ENCODE peak calls at places on chromosomes 12 and 14, in six cellular contexts. S is NCI-H1105; L is testis; Z is stimulated activated CD4-positive, alpha-beta T cell treated with anti-CD3 and anti-CD28 coated beads, Interleukin-15, amount 100 ng/mL, for 24 hours; Q is iPS DF 19.7; M is effector CD8-positive, alpha-beta T cell. H is an unnamed sample.
A peak's percentile ranks its signal among the peaks of the same experiment; 100 is the strongest.

GRCh38 chr12:124883263-124883876 is 19.7 kb upstream of the SCARB1 start:
- DNase-seq in S (no peak), L (no peak), Z (no peak), Q (no peak), M (no peak), H (no peak)

GRCh38 chr12:70739741-70740140 is 102.5 kb upstream of the PTPRB start:
- DNase-seq in S (no peak), L (no peak), Z (no peak), Q (no peak), M (no peak), H (no peak)

GRCh38 chr14:101233016-101233355 is 328.3 kb upstream of the DIO3 start:
- DNase-seq in S (no peak), L (no peak), Z (no peak), Q (no peak), M (no peak), H (no peak)

GRCh38 chr12:95484524-95484923 is 10.6 kb downstream of the METAP2 start:
- DNase-seq in S (no peak), L (no peak), Z (no peak), Q (no peak), M (no peak), H (no peak)

GRCh38 chr14:76773956-76774355 is 12.7 kb downstream of the VASH1 start:
- DNase-seq in S (no peak), L (no peak), Z (no peak), Q (no peak), M (no peak), H (no peak)

GRCh38 chr12:95763809-95764253 is 26.7 kb downstream of the NTN4 start:
- DNase-seq in S (no peak), L (no peak), Z (peak; percentile 2), Q (no peak), M (no peak), H (no peak)

GRCh38 chr14:106842687-106843086 is 1316.3 kb downstream of the TMEM121 start:
- DNase-seq in S (no peak), L (peak; percentile 69), Z (no peak), Q (no peak), M (no peak), H (no peak)

GRCh38 chr12:107610030-107610859 is 75.4 kb upstream of the PWP1 start:
- DNase-seq in S (no peak), L (peak; percentile 37), Z (peak; percentile 36), Q (no peak), M (no peak), H (peak; percentile 7)

GRCh38 chr14:72291908-72292688 is 359.9 kb downstream of the RGS6 start:
- DNase-seq in S (no peak), L (peak; percentile 65), Z (peak; percentile 15), Q (peak; percentile 30), M (no peak), H (peak; percentile 38)

GRCh38 chr12:5294274-5294673 is 137.6 kb upstream of the NTF3 start:
- DNase-seq in S (no peak), L (no peak), Z (no peak), Q (no peak), M (no peak), H (no peak)

GRCh38 chr14:65237956-65238355 is 135.6 kb upstream of the MAX start:
- DNase-seq in S (no peak), L (peak; percentile 64), Z (no peak), Q (no peak), M (no peak), H (no peak)

GRCh38 chr14:56118611-56119181 is 485 bp downstream of the PELI2 start:
- DNase-seq in S (no peak), L (peak; percentile 43), Z (peak; percentile 50), Q (no peak), M (no peak), H (no peak)

GRCh38 chr12:113917393-113917792 is 48.7 kb downstream of the RBM19 start:
- DNase-seq in S (no peak), L (no peak), Z (no peak), Q (no peak), M (no peak), H (no peak)

GRCh38 chr14:85532570-85532969 is 2.6 kb downstream of the FLRT2 start:
- DNase-seq in S (no peak), L (no peak), Z (no peak), Q (no peak), M (no peak), H (no peak)

GRCh38 chr14:68104518-68104917 is 284.9 kb downstream of the RAD51B start:
- DNase-seq in S (no peak), L (no peak), Z (no peak), Q (no peak), M (no peak), H (no peak)

GRCh38 chr14:104586832-104587620 is 7.5 kb downstream of the C14orf180 start:
- DNase-seq in S (no peak), L (peak; percentile 36), Z (no peak), Q (no peak), M (no peak), H (no peak)

GRCh38 chr12:81245918-81246611 is 168.2 kb downstream of the ACSS3 start:
- DNase-seq in S (no peak), L (no peak), Z (no peak), Q (no peak), M (no peak), H (no peak)

GRCh38 chr12:131610181-131610580 is 100.7 kb upstream of the SFSWAP start:
- DNase-seq in S (no peak), L (no peak), Z (no peak), Q (no peak), M (no peak), H (no peak)

H was measured in NCI-H2227 treated with DMSO at 0.1 percent for 48 hours.